ENCODE peak calls at places on chromosomes 7 and 10, in five cellular contexts. One of them, this sample, is unnamed.

GRCh38 chr10:73838827-73839226 is 27.4 kb upstream of the NDST2 start:
- DNase-seq in endodermal cell: no peak
- DNase-seq in SJSA1: no peak
- DNase-seq in heart right ventricle: no peak
- DNase-seq in gastrocnemius medialis: no peak
- DNase-seq in this sample: no peak

GRCh38 chr7:105611856-105612775 is 30.8 kb upstream of the EFCAB10 start:
- DNase-seq in endodermal cell: no peak
- DNase-seq in SJSA1: no peak
- DNase-seq in heart right ventricle: no peak
- DNase-seq in gastrocnemius medialis: no peak
- DNase-seq in this sample: no peak

GRCh38 chr10:32112055-32112454 is 55.8 kb upstream of the KIF5B start:
- DNase-seq in endodermal cell: no peak
- DNase-seq in SJSA1: peak
- DNase-seq in heart right ventricle: no peak
- DNase-seq in gastrocnemius medialis: no peak
- DNase-seq in this sample: no peak

GRCh38 chr10:31961264-31961663 is 32.6 kb upstream of the ARHGAP12 start:
- DNase-seq in endodermal cell: no peak
- DNase-seq in SJSA1: no peak
- DNase-seq in heart right ventricle: no peak
- DNase-seq in gastrocnemius medialis: no peak
- DNase-seq in this sample: no peak

GRCh38 chr10:8052344-8052969 is 2.0 kb upstream of the GATA3 start:
- DNase-seq in endodermal cell: peak
- DNase-seq in SJSA1: no peak
- DNase-seq in heart right ventricle: no peak
- DNase-seq in gastrocnemius medialis: no peak
- DNase-seq in this sample: no peak

GRCh38 chr10:69242844-69243212 is 22.7 kb downstream of the HKDC1 start:
- DNase-seq in endodermal cell: no peak
- DNase-seq in SJSA1: no peak
- DNase-seq in heart right ventricle: no peak
- DNase-seq in gastrocnemius medialis: no peak
- DNase-seq in this sample: no peak

GRCh38 chr10:31622993-31623392 is 304.0 kb downstream of the ZEB1 start:
- DNase-seq in endodermal cell: no peak
- DNase-seq in SJSA1: no peak
- DNase-seq in heart right ventricle: no peak
- DNase-seq in gastrocnemius medialis: no peak
- DNase-seq in this sample: peak

GRCh38 chr10:127563718-127564553 is 14.8 kb downstream of the NPS start:
- DNase-seq in endodermal cell: peak
- DNase-seq in SJSA1: peak
- DNase-seq in heart right ventricle: peak
- DNase-seq in gastrocnemius medialis: no peak
- DNase-seq in this sample: no peak

GRCh38 chr7:31073486-31074383 is 21.6 kb downstream of the ADCYAP1R1 start:
- DNase-seq in endodermal cell: no peak
- DNase-seq in SJSA1: no peak
- DNase-seq in heart right ventricle: no peak
- DNase-seq in gastrocnemius medialis: no peak
- DNase-seq in this sample: peak

GRCh38 chr7:86320341-86320740 is 323.4 kb upstream of the GRM3 start:
- DNase-seq in endodermal cell: no peak
- DNase-seq in SJSA1: no peak
- DNase-seq in heart right ventricle: no peak
- DNase-seq in gastrocnemius medialis: no peak
- DNase-seq in this sample: no peak

GRCh38 chr10:60896033-60896432 is 48.0 kb downstream of the RHOBTB1 start:
- DNase-seq in endodermal cell: no peak
- DNase-seq in SJSA1: no peak
- DNase-seq in heart right ventricle: no peak
- DNase-seq in gastrocnemius medialis: no peak
- DNase-seq in this sample: no peak

GRCh38 chr10:86900955-86901354 is 56.5 kb downstream of the MMRN2 start:
- DNase-seq in endodermal cell: no peak
- DNase-seq in SJSA1: no peak
- DNase-seq in heart right ventricle: peak
- DNase-seq in gastrocnemius medialis: peak
- DNase-seq in this sample: peak

GRCh38 chr7:151792671-151793070 is 84.2 kb downstream of the PRKAG2 start:
- DNase-seq in endodermal cell: no peak
- DNase-seq in SJSA1: no peak
- DNase-seq in heart right ventricle: no peak
- DNase-seq in gastrocnemius medialis: no peak
- DNase-seq in this sample: no peak

GRCh38 chr10:88949912-88950664 is 2.5 kb downstream of the ACTA2 start:
- DNase-seq in endodermal cell: no peak
- DNase-seq in SJSA1: peak
- DNase-seq in heart right ventricle: no peak
- DNase-seq in gastrocnemius medialis: no peak
- DNase-seq in this sample: no peak
- H3K4me3 ChIP-seq in endodermal cell: no peak
- H3K4me3 ChIP-seq in SJSA1: peak
- H3K4me3 ChIP-seq in heart right ventricle: peak
- H3K4me3 ChIP-seq in gastrocnemius medialis: peak
- H3K4me3 ChIP-seq in this sample: peak

DNA sequence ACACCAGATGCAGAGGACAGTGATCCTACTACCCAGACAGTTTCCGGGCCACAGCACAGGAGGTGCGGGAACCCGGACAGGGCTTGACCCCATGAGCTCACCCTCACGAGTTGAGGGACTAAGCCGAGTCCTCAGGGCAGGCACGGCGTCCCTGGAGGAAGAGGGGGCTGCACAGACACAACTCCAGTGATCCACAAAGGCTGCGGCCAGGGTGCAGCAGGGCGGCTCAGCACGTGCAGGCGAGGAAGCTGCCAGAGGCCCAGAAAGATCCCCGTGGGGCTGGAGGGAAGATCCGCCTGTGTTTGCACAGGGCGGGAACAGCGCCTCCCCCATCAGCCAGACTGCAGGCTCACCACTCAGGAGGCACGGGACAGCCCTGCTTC is 45.9 kb upstream of the TMEM72 start:
- DNase-seq in endodermal cell: no peak
- DNase-seq in SJSA1: no peak
- DNase-seq in heart right ventricle: peak
- DNase-seq in gastrocnemius medialis: peak
- DNase-seq in this sample: peak
- H3K4me3 ChIP-seq in endodermal cell: no peak
- H3K4me3 ChIP-seq in SJSA1: no peak
- H3K4me3 ChIP-seq in heart right ventricle: peak
- H3K4me3 ChIP-seq in gastrocnemius medialis: peak
- H3K4me3 ChIP-seq in this sample: peak

GRCh38 chr7:128450913-128451312 is 4.8 kb upstream of the HILPDA start:
- DNase-seq in endodermal cell: no peak
- DNase-seq in SJSA1: no peak
- DNase-seq in heart right ventricle: no peak
- DNase-seq in gastrocnemius medialis: no peak
- DNase-seq in this sample: no peak

GRCh38 chr7:128455556-128456254 is at the start of gene HILPDA:
- DNase-seq in endodermal cell: peak
- DNase-seq in SJSA1: peak
- DNase-seq in heart right ventricle: peak
- DNase-seq in gastrocnemius medialis: peak
- DNase-seq in this sample: peak

GRCh38 chr7:128454808-128455555 is 696 bp upstream of the HILPDA start:
- DNase-seq in endodermal cell: no peak
- DNase-seq in SJSA1: no peak
- DNase-seq in heart right ventricle: no peak
- DNase-seq in gastrocnemius medialis: no peak
- DNase-seq in this sample: no peak

GRCh38 chr7:128452552-128452951 is 3.1 kb upstream of the HILPDA start:
- DNase-seq in endodermal cell: no peak
- DNase-seq in SJSA1: no peak
- DNase-seq in heart right ventricle: no peak
- DNase-seq in gastrocnemius medialis: no peak
- DNase-seq in this sample: no peak

GRCh38 chr7:128453836-128454804 is 1.6 kb upstream of the HILPDA start:
- DNase-seq in endodermal cell: peak
- DNase-seq in SJSA1: no peak
- DNase-seq in heart right ventricle: peak
- DNase-seq in gastrocnemius medialis: peak
- DNase-seq in this sample: peak
- H3K4me3 ChIP-seq in endodermal cell: peak
- H3K4me3 ChIP-seq in SJSA1: no peak
- H3K4me3 ChIP-seq in heart right ventricle: peak
- H3K4me3 ChIP-seq in gastrocnemius medialis: peak
- H3K4me3 ChIP-seq in this sample: peak

GRCh38 chr7:104161244-104161643 is 46.6 kb downstream of the ORC5 start:
- DNase-seq in endodermal cell: no peak
- DNase-seq in SJSA1: no peak
- DNase-seq in heart right ventricle: no peak
- DNase-seq in gastrocnemius medialis: no peak
- DNase-seq in this sample: no peak
- H3K4me3 ChIP-seq in endodermal cell: no peak
- H3K4me3 ChIP-seq in SJSA1: no peak
- H3K4me3 ChIP-seq in heart right ventricle: no peak
- H3K4me3 ChIP-seq in gastrocnemius medialis: no peak
- H3K4me3 ChIP-seq in this sample: no peak

GRCh38 chr10:78025685-78026364 is 3.5 kb downstream of the POLR3A start:
- DNase-seq in endodermal cell: no peak
- DNase-seq in SJSA1: peak
- DNase-seq in heart right ventricle: no peak
- DNase-seq in gastrocnemius medialis: no peak
- DNase-seq in this sample: no peak
- H3K4me3 ChIP-seq in endodermal cell: no peak
- H3K4me3 ChIP-seq in SJSA1: no peak
- H3K4me3 ChIP-seq in heart right ventricle: no peak
- H3K4me3 ChIP-seq in gastrocnemius medialis: no peak
- H3K4me3 ChIP-seq in this sample: no peak

GRCh38 chr10:111126981-111127848 is 50.4 kb downstream of the ADRA2A start:
- DNase-seq in endodermal cell: peak
- DNase-seq in SJSA1: no peak
- DNase-seq in heart right ventricle: no peak
- DNase-seq in gastrocnemius medialis: no peak
- DNase-seq in this sample: no peak

GRCh38 chr10:111128331-111129167 is 51.7 kb downstream of the ADRA2A start:
- DNase-seq in endodermal cell: peak
- DNase-seq in SJSA1: peak
- DNase-seq in heart right ventricle: no peak
- DNase-seq in gastrocnemius medialis: peak
- DNase-seq in this sample: peak

GRCh38 chr10:111131168-111131799 is 54.5 kb downstream of the ADRA2A start:
- DNase-seq in endodermal cell: peak
- DNase-seq in SJSA1: no peak
- DNase-seq in heart right ventricle: no peak
- DNase-seq in gastrocnemius medialis: no peak
- DNase-seq in this sample: no peak

GRCh38 chr10:111130471-111130870 is 53.6 kb downstream of the ADRA2A start:
- DNase-seq in endodermal cell: peak
- DNase-seq in SJSA1: no peak
- DNase-seq in heart right ventricle: no peak
- DNase-seq in gastrocnemius medialis: no peak
- DNase-seq in this sample: no peak

DNA sequence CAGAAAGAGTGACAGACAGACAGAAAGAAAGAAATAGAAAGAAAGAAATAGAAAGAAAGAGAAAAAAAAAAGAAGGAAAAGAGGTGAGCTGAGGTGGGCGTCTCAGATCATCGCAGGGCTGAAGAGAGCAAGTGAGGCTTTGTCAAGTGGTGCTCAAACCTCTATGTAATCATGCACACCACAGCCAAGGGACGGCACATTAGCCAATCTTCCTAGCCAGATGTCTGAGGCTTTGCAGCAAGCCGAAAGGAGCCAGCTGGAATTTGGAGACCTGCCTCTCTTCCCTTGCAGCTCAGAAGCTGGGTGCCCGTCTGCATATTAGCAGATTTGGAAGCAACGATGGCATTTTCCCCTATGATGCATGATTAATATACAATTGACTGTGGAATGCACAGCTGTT is 52.5 kb downstream of the ADRA2A start:
- DNase-seq in endodermal cell: peak
- DNase-seq in SJSA1: no peak
- DNase-seq in heart right ventricle: no peak
- DNase-seq in gastrocnemius medialis: no peak
- DNase-seq in this sample: peak
- H3K4me3 ChIP-seq in endodermal cell: no peak
- H3K4me3 ChIP-seq in SJSA1: no peak
- H3K4me3 ChIP-seq in heart right ventricle: no peak
- H3K4me3 ChIP-seq in gastrocnemius medialis: peak
- H3K4me3 ChIP-seq in this sample: peak

GRCh38 chr10:98255146-98255877 is 12.7 kb downstream of the LOXL4 start:
- DNase-seq in endodermal cell: peak
- DNase-seq in SJSA1: no peak
- DNase-seq in heart right ventricle: no peak
- DNase-seq in gastrocnemius medialis: no peak
- DNase-seq in this sample: no peak
- H3K4me3 ChIP-seq in endodermal cell: no peak
- H3K4me3 ChIP-seq in SJSA1: no peak
- H3K4me3 ChIP-seq in heart right ventricle: no peak
- H3K4me3 ChIP-seq in gastrocnemius medialis: no peak
- H3K4me3 ChIP-seq in this sample: no peak

GRCh38 chr7:29976265-29976664 is 13.3 kb downstream of the SCRN1 start:
- DNase-seq in endodermal cell: no peak
- DNase-seq in SJSA1: no peak
- DNase-seq in heart right ventricle: no peak
- DNase-seq in gastrocnemius medialis: no peak
- DNase-seq in this sample: no peak
- H3K4me3 ChIP-seq in endodermal cell: no peak
- H3K4me3 ChIP-seq in SJSA1: no peak
- H3K4me3 ChIP-seq in heart right ventricle: no peak
- H3K4me3 ChIP-seq in gastrocnemius medialis: no peak
- H3K4me3 ChIP-seq in this sample: no peak

GRCh38 chr7:139782932-139783331 is 5.1 kb upstream of the HIPK2 start:
- DNase-seq in endodermal cell: no peak
- DNase-seq in SJSA1: no peak
- DNase-seq in heart right ventricle: no peak
- DNase-seq in gastrocnemius medialis: no peak
- DNase-seq in this sample: no peak
- H3K4me3 ChIP-seq in endodermal cell: peak
- H3K4me3 ChIP-seq in SJSA1: no peak
- H3K4me3 ChIP-seq in heart right ventricle: no peak
- H3K4me3 ChIP-seq in gastrocnemius medialis: no peak
- H3K4me3 ChIP-seq in this sample: no peak

DNA sequence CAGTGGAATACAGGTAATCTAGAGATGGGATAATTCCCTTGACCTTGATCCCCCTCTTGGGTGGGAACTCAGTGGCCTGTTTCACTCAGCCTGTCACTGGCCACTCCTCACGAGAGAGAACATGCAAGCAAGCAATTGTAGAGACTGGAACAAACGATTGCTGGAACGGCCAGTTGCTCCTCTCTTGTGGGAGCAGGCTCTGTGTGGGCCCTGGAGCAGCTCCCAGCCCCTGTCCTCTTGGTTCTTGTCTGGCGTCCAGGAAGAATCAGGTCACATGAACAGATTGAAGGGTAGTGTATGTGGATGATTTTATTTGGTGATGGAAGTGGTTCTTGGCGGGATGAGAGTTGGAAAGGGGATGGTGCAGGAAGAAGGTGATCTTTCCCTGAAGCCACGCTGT is 16.1 kb downstream of the RNF133 start:
- DNase-seq in endodermal cell: peak
- DNase-seq in SJSA1: no peak
- DNase-seq in heart right ventricle: no peak
- DNase-seq in gastrocnemius medialis: no peak
- DNase-seq in this sample: no peak
- H3K4me3 ChIP-seq in endodermal cell: no peak
- H3K4me3 ChIP-seq in SJSA1: no peak
- H3K4me3 ChIP-seq in heart right ventricle: no peak
- H3K4me3 ChIP-seq in gastrocnemius medialis: no peak
- H3K4me3 ChIP-seq in this sample: no peak